ENCODE peak calls at places on chromosomes 6 and 20, in seven cellular contexts. C is mesendoderm, W is SK-N-SH, T is Karpas-422, J is IMR-90, G is PC-3, B is HepG2. L is an unnamed sample.

GRCh38 chr6:31970604-31971271 is 1.2 kb downstream of the DXO start:
- DNase-seq in C (no peak), W (peak), T (no peak), J (no peak), G (peak), B (no peak), L (no peak)

GRCh38 chr20:49567421-49568256 is at the start of gene PTGIS:
- DNase-seq in C (peak), W (peak), T (no peak), J (no peak), G (no peak), B (no peak), L (peak)

GRCh38 chr20:13644010-13644409 is 5.3 kb upstream of the TASP1 start:
- DNase-seq in C (no peak), W (no peak), T (peak), J (no peak), G (no peak), B (no peak), L (no peak)

GRCh38 chr20:64065973-64066341 is 3.0 kb downstream of the TCEA2 start:
- DNase-seq in C (peak), W (no peak), T (peak), J (peak), G (peak), B (no peak), L (no peak)

GRCh38 chr6:34132486-34133185 is 13.3 kb downstream of the GRM4 start:
- DNase-seq in C (peak), W (no peak), T (peak), J (peak), G (peak), B (peak), L (peak)

GRCh38 chr6:109447087-109447486 is 6.6 kb downstream of the SMPD2 start:
- DNase-seq in C (no peak), W (no peak), T (no peak), J (no peak), G (no peak), B (no peak), L (no peak)

GRCh38 chr6:101826259-101826658 is 432.8 kb downstream of the GRIK2 start:
- DNase-seq in C (no peak), W (no peak), T (no peak), J (no peak), G (no peak), B (no peak), L (no peak)

GRCh38 chr6:27684264-27685211 is 211.6 kb upstream of the ZNF184 start:
- DNase-seq in C (peak), W (peak), T (peak), J (peak), G (peak), B (peak), L (no peak)

GRCh38 chr20:49608752-49609670 is 41.1 kb upstream of the PTGIS start:
- DNase-seq in C (peak), W (peak), T (peak), J (no peak), G (peak), B (peak), L (peak)

GRCh38 chr20:49446808-49447207 is 35.7 kb downstream of the KCNB1 start:
- DNase-seq in C (peak), W (no peak), T (no peak), J (no peak), G (no peak), B (no peak), L (no peak)

GRCh38 chr6:54786154-54786553 is 60.4 kb upstream of the FAM83B start:
- DNase-seq in C (no peak), W (no peak), T (no peak), J (no peak), G (no peak), B (no peak), L (no peak)

GRCh38 chr6:39210437-39210836 is 18.8 kb downstream of the KCNK5 start:
- DNase-seq in C (no peak), W (no peak), T (no peak), J (no peak), G (no peak), B (no peak), L (no peak)

GRCh38 chr20:59938696-59939051 is 1.4 kb downstream of the PPP1R3D start:
- DNase-seq in C (no peak), W (no peak), T (no peak), J (peak), G (peak), B (no peak), L (no peak)

GRCh38 chr20:31849306-31849930 is 4.0 kb upstream of the FOXS1 start:
- DNase-seq in C (no peak), W (peak), T (no peak), J (no peak), G (peak), B (no peak), L (no peak)

GRCh38 chr6:155185544-155185943 is 78.3 kb upstream of the CLDN20 start:
- DNase-seq in C (peak), W (no peak), T (no peak), J (peak), G (peak), B (no peak), L (peak)

GRCh38 chr20:33239418-33239817 is 3.6 kb downstream of the BPIFA1 start:
- DNase-seq in C (no peak), W (no peak), T (no peak), J (no peak), G (no peak), B (no peak), L (no peak)

GRCh38 chr20:58623579-58624473 is 27.3 kb upstream of the STX16 start:
- DNase-seq in C (no peak), W (peak), T (no peak), J (peak), G (peak), B (peak), L (peak)

GRCh38 chr6:134472661-134473060 is 154.7 kb upstream of the SGK1 start:
- DNase-seq in C (no peak), W (no peak), T (no peak), J (no peak), G (no peak), B (no peak), L (no peak)

GRCh38 chr6:75196051-75196743 is 9.7 kb downstream of the COL12A1 start:
- DNase-seq in C (no peak), W (no peak), T (no peak), J (peak), G (peak), B (no peak), L (no peak)

GRCh38 chr6:109002100-109002697 is 92.4 kb downstream of the SESN1 start:
- DNase-seq in C (no peak), W (no peak), T (no peak), J (peak), G (peak), B (no peak), L (no peak)

GRCh38 chr6:29005183-29005885 is at the start of gene ZNF311:
- DNase-seq in C (peak), W (peak), T (no peak), J (peak), G (peak), B (no peak), L (no peak)

GRCh38 chr6:33655155-33655554 is 34.0 kb downstream of the ITPR3 start:
- DNase-seq in C (no peak), W (peak), T (no peak), J (no peak), G (no peak), B (no peak), L (no peak)

GRCh38 chr6:32127409-32127716 is 683 bp downstream of the ATF6B start:
- DNase-seq in C (no peak), W (no peak), T (no peak), J (no peak), G (no peak), B (no peak), L (no peak)

GRCh38 chr20:42902519-42902908 is 287.2 kb downstream of the PTPRT start:
- DNase-seq in C (no peak), W (no peak), T (no peak), J (no peak), G (no peak), B (no peak), L (no peak)

GRCh38 chr6:110886555-110887167 is 12.1 kb downstream of the AMD1 start:
- DNase-seq in C (no peak), W (no peak), T (no peak), J (no peak), G (no peak), B (no peak), L (no peak)

GRCh38 chr6:140824595-140824994 is 1308.1 kb upstream of the GJE1 start:
- DNase-seq in C (no peak), W (no peak), T (no peak), J (peak), G (no peak), B (no peak), L (no peak)

GRCh38 chr6:52729594-52729993 is 33.7 kb downstream of the GSTA2 start:
- DNase-seq in C (no peak), W (no peak), T (no peak), J (no peak), G (no peak), B (no peak), L (no peak)

GRCh38 chr20:38128691-38129090 is 36.4 kb downstream of the TGM2 start:
- DNase-seq in C (no peak), W (no peak), T (no peak), J (no peak), G (no peak), B (no peak), L (no peak)

GRCh38 chr6:6893701-6894100 is 214.1 kb upstream of the RREB1 start:
- DNase-seq in C (no peak), W (no peak), T (no peak), J (no peak), G (peak), B (no peak), L (no peak)

GRCh38 chr6:33206027-33206863 is 1.8 kb downstream of the HSD17B8 start:
- DNase-seq in C (no peak), W (peak), T (no peak), J (no peak), G (no peak), B (no peak), L (no peak)

GRCh38 chr6:137641474-137642077 is 147.4 kb upstream of the OLIG3 start:
- DNase-seq in C (peak), W (peak), T (peak), J (peak), G (peak), B (peak), L (peak)

GRCh38 chr20:14727485-14728170 is 390.2 kb upstream of the FLRT3 start:
- DNase-seq in C (no peak), W (no peak), T (no peak), J (no peak), G (no peak), B (no peak), L (no peak)

GRCh38 chr20:37316775-37317170 is 27.3 kb downstream of the MANBAL start:
- DNase-seq in C (no peak), W (no peak), T (no peak), J (no peak), G (no peak), B (no peak), L (no peak)

DNA sequence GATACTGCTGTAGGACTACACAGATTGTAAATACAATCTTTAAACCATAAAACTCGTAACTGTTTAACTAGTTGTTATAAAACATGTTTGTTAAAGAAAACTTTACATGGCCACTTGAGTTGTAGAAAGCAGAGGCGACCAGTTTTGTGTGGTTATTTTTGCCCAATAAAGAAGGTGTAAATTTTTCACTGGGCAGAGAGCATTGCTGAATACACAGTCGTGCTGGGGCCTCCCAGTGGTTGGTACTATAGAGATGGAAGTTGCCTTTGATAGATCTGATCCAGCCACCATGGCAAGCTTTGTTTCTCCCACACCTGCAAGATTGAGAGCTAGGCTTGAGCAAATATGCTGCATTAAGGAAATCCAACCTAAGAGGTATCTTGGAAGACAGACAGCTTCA is 34.0 kb upstream of the YWHAB start:
- DNase-seq in C (no peak), W (no peak), T (peak), J (no peak), G (no peak), B (no peak), L (no peak)
- H3K9ac ChIP-seq in C (no peak), W (no peak), T (no peak), J (no peak), G (no peak), B (no peak), L (no peak)

GRCh38 chr6:127119361-127120108 is 1.1 kb downstream of the RSPO3 start:
- DNase-seq in C (peak), W (peak), T (peak), J (no peak), G (no peak), B (no peak), L (no peak)
- H3K9ac ChIP-seq in C (peak), W (no peak), T (no peak), J (no peak), G (no peak), B (no peak), L (peak)

GRCh38 chr6:130018292-130018829 is at the start of gene L3MBTL3:
- DNase-seq in C (peak), W (peak), T (peak), J (peak), G (peak), B (peak), L (peak)
- H3K9ac ChIP-seq in C (peak), W (peak), T (peak), J (peak), G (peak), B (peak), L (peak)

GRCh38 chr6:45104429-45104828 is 223.7 kb upstream of the RUNX2 start:
- DNase-seq in C (no peak), W (no peak), T (no peak), J (no peak), G (no peak), B (no peak), L (no peak)

GRCh38 chr6:45109551-45109950 is 218.6 kb upstream of the RUNX2 start:
- DNase-seq in C (no peak), W (no peak), T (no peak), J (no peak), G (no peak), B (no peak), L (no peak)

GRCh38 chr6:45105170-45105820 is 222.8 kb upstream of the RUNX2 start:
- DNase-seq in C (no peak), W (no peak), T (peak), J (peak), G (peak), B (no peak), L (no peak)
- H3K9ac ChIP-seq in C (no peak), W (no peak), T (no peak), J (no peak), G (no peak), B (no peak), L (no peak)

L was measured in NT2/D1.